ENCODE peak calls at places on chromosome 7, in ten cellular contexts. S, J, B, F, O, N, V, C, Y and M are unnamed samples.

GRCh38 chr7:151146761-151147160 is 20.7 kb downstream of the GBX1 start:
- DNase-seq in F (no peak), N (no peak), B (no peak), C (no peak), O (no peak), S (no peak), Y (no peak), V (no peak), J (no peak), M (no peak)

GRCh38 chr7:13920053-13920697 is 69.3 kb downstream of the ETV1 start:
- DNase-seq in N (no peak), B (peak), Y (peak), J (peak), S (peak), V (peak), O (no peak), F (peak), C (peak), M (peak)

GRCh38 chr7:105602325-105603305 is 21.3 kb upstream of the EFCAB10 start:
- DNase-seq in V (peak), Y (peak), C (no peak), J (no peak), N (no peak), B (peak), S (peak), F (no peak), O (no peak), M (peak)

GRCh38 chr7:366171-366916 is 76.4 kb downstream of the FOXL3 start:
- DNase-seq in S (no peak), N (peak), J (no peak), C (peak), B (peak), Y (no peak), V (peak), O (no peak), F (no peak), M (no peak)

GRCh38 chr7:158976849-158977593 is 120.7 kb downstream of the DYNC2I1 start:
- DNase-seq in V (peak), F (no peak), S (peak), B (peak), C (peak), Y (peak), N (peak), O (peak), J (peak), M (peak)

GRCh38 chr7:77575187-77575586 is 38.1 kb downstream of the PTPN12 start:
- DNase-seq in Y (no peak), S (no peak), F (no peak), B (no peak), J (peak), V (peak), C (no peak), O (no peak), N (no peak), M (no peak)

GRCh38 chr7:157760004-157760730 is 423.4 kb downstream of the DNAJB6 start:
- DNase-seq in J (no peak), C (no peak), Y (no peak), N (peak), F (no peak), V (no peak), S (no peak), B (no peak), O (no peak), M (no peak)

GRCh38 chr7:59986-60675 is 132.2 kb upstream of the FAM20C start:
- DNase-seq in B (no peak), J (no peak), V (no peak), Y (no peak), N (peak), C (no peak), S (no peak), O (no peak), F (no peak), M (no peak)

GRCh38 chr7:102326156-102326914 is 29.9 kb downstream of the SPDYE6 start:
- DNase-seq in Y (no peak), S (no peak), B (no peak), C (no peak), N (no peak), V (no peak), J (no peak), O (no peak), F (no peak), M (no peak)

GRCh38 chr7:17871815-17872533 is 68.3 kb downstream of the SNX13 start:
- DNase-seq in N (no peak), V (no peak), B (no peak), F (no peak), S (no peak), J (no peak), C (no peak), Y (no peak), O (no peak), M (no peak)

GRCh38 chr7:134660961-134661376 is 14.3 kb downstream of the BPGM start:
- DNase-seq in F (peak), Y (peak), N (no peak), B (peak), V (peak), C (no peak), O (no peak), J (no peak), S (no peak), M (peak)

GRCh38 chr7:111753968-111754367 is 191.7 kb upstream of the IMMP2L start:
- DNase-seq in N (no peak), F (no peak), J (no peak), V (no peak), O (no peak), C (no peak), Y (no peak), B (no peak), S (no peak), M (no peak)

GRCh38 chr7:80623465-80624252 is 14.8 kb upstream of the CD36 start:
- DNase-seq in Y (no peak), V (no peak), O (no peak), B (peak), F (no peak), C (no peak), N (no peak), J (no peak), S (no peak), M (no peak)

GRCh38 chr7:43502941-43503340 is 80.0 kb upstream of the STK17A start:
- DNase-seq in O (no peak), S (no peak), J (no peak), C (no peak), F (no peak), N (no peak), Y (no peak), B (no peak), V (no peak), M (no peak)

GRCh38 chr7:47779341-47779771 is 168.9 kb downstream of the PKD1L1 start:
- DNase-seq in C (no peak), Y (no peak), S (no peak), J (no peak), O (no peak), B (no peak), N (no peak), F (no peak), V (peak), M (no peak)

GRCh38 chr7:132318338-132319318 is 257.6 kb downstream of the PLXNA4 start:
- DNase-seq in C (peak), F (peak), O (peak), Y (peak), S (peak), V (peak), J (peak), N (peak), B (peak), M (peak)

GRCh38 chr7:37495574-37496184 is 47.0 kb upstream of the ELMO1 start:
- DNase-seq in B (no peak), F (no peak), J (no peak), N (no peak), O (no peak), V (peak), C (peak), S (no peak), Y (peak), M (no peak)

GRCh38 chr7:73329861-73330581 is 2.1 kb downstream of the FKBP6 start:
- DNase-seq in O (no peak), N (no peak), V (peak), B (peak), J (no peak), Y (no peak), C (no peak), F (no peak), S (no peak), M (no peak)

GRCh38 chr7:77316219-77316978 is 99.8 kb downstream of the GSAP start:
- DNase-seq in O (no peak), S (no peak), V (no peak), C (no peak), B (no peak), N (no peak), Y (no peak), J (no peak), F (no peak), M (no peak)

GRCh38 chr7:22934023-22934422 is 79.9 kb downstream of the HYCC1 start:
- DNase-seq in N (no peak), O (no peak), C (no peak), V (peak), B (peak), F (no peak), J (no peak), S (no peak), Y (no peak), M (no peak)

GRCh38 chr7:38671901-38672559 is 40.9 kb upstream of the AMPH start:
- DNase-seq in F (no peak), O (no peak), J (no peak), Y (no peak), S (no peak), C (no peak), N (no peak), V (no peak), B (no peak), M (no peak)

GRCh38 chr7:67422601-67423000 is 426.0 kb downstream of the TYW1 start:
- DNase-seq in O (no peak), J (no peak), Y (no peak), V (no peak), B (no peak), N (no peak), S (no peak), C (no peak), F (no peak), M (no peak)